ENCODE peak calls at places on chromosomes 12 and 14, in four cellular contexts. One of them, this sample, is unnamed. For H3K9me1, the result is how much of the 10 kb centered on the place peaks cover.

GRCh38 chr12:122190842-122191668 is 8.1 kb downstream of the LRRC43 start:
- DNase-seq in IMR-90: peak
- DNase-seq in endothelial cell of umbilical vein: peak
- DNase-seq in K562: peak
- DNase-seq in this sample: no peak

GRCh38 chr12:42691991-42692557 is 102.5 kb upstream of the PRICKLE1 start:
- DNase-seq in IMR-90: no peak
- DNase-seq in endothelial cell of umbilical vein: no peak
- DNase-seq in K562: no peak
- DNase-seq in this sample: no peak

GRCh38 chr12:96211989-96212388 is 17.8 kb downstream of the ELK3 start:
- DNase-seq in IMR-90: no peak
- DNase-seq in endothelial cell of umbilical vein: peak
- DNase-seq in K562: no peak
- DNase-seq in this sample: no peak

GRCh38 chr12:127260959-127261358 is 1006.0 kb upstream of the TMEM132C start:
- DNase-seq in IMR-90: peak
- DNase-seq in endothelial cell of umbilical vein: no peak
- DNase-seq in K562: no peak
- DNase-seq in this sample: no peak

GRCh38 chr14:55354500-55354899 is 57.1 kb downstream of the ATG14 start:
- DNase-seq in IMR-90: peak
- DNase-seq in endothelial cell of umbilical vein: peak
- DNase-seq in K562: peak
- DNase-seq in this sample: no peak

GRCh38 chr14:52447236-52447635 is 105.1 kb downstream of the TXNDC16 start:
- DNase-seq in IMR-90: no peak
- DNase-seq in endothelial cell of umbilical vein: no peak
- DNase-seq in K562: no peak
- DNase-seq in this sample: no peak

GRCh38 chr12:92470608-92471021 is 232.2 kb upstream of the PLEKHG7 start:
- DNase-seq in IMR-90: peak
- DNase-seq in endothelial cell of umbilical vein: no peak
- DNase-seq in K562: no peak
- DNase-seq in this sample: no peak

GRCh38 chr12:74076918-74077317 is 460.7 kb upstream of the ATXN7L3B start:
- DNase-seq in IMR-90: no peak
- DNase-seq in endothelial cell of umbilical vein: no peak
- DNase-seq in K562: no peak
- DNase-seq in this sample: no peak

GRCh38 chr12:56127485-56127887 is 581 bp upstream of the ESYT1 start:
- DNase-seq in IMR-90: no peak
- DNase-seq in endothelial cell of umbilical vein: no peak
- DNase-seq in K562: no peak
- DNase-seq in this sample: no peak

GRCh38 chr12:92036771-92037453 is 108.7 kb downstream of the BTG1 start:
- DNase-seq in IMR-90: peak
- DNase-seq in endothelial cell of umbilical vein: no peak
- DNase-seq in K562: no peak
- DNase-seq in this sample: no peak

GRCh38 chr12:57838594-57839302 is 7.8 kb downstream of the CTDSP2 start:
- DNase-seq in IMR-90: peak
- DNase-seq in endothelial cell of umbilical vein: peak
- DNase-seq in K562: no peak
- DNase-seq in this sample: no peak

GRCh38 chr12:85057370-85057963 is 21.3 kb downstream of the LRRIQ1 start:
- DNase-seq in IMR-90: peak
- DNase-seq in endothelial cell of umbilical vein: peak
- DNase-seq in K562: peak
- DNase-seq in this sample: no peak

GRCh38 chr14:51442513-51443175 is 202.6 kb downstream of the TMX1 start:
- DNase-seq in IMR-90: peak
- DNase-seq in endothelial cell of umbilical vein: peak
- DNase-seq in K562: no peak
- DNase-seq in this sample: peak

DNA sequence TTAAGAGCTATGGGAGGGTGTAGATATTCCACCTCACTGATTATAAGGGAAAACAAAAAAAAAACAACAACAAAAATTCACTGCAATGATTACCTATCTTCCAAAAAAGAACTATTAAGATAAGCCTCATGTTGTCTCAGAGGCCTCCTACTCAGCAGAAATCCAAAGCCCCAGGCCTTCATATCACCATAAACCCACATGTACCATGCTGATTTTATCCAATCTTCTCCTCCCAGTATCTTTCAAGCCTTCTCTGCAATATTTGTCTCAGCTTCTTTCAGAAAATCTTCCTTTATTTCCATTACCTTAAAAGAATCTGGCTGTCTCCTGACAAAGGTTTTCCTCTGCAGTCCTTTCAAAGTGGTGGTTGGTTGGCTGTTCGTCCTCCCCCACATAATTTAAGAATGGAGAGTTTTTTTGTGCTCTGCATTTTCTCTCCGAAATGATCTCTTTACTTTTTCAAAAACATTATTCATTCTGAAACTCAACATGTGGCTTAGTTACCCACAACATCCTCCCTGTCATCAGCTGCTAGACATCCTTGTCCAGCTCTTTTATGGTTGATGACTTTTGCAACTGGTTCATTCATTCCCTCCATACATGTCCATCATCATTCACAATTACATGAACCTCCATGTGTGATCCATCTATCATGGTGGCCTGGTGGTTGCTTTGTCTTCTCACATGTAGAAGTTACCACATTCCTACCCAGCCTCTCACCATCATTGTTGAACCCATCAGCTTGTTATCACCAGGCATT is 2.9 kb upstream of the EPYC start:
- DNase-seq in IMR-90: no peak
- DNase-seq in endothelial cell of umbilical vein: no peak
- DNase-seq in K562: no peak
- DNase-seq in this sample: no peak
- H3K9me1 ChIP-seq in IMR-90: under half
- H3K9me1 ChIP-seq in endothelial cell of umbilical vein: under half
- H3K9me1 ChIP-seq in K562: under half
- H3K9me1 ChIP-seq in this sample: under half

DNA sequence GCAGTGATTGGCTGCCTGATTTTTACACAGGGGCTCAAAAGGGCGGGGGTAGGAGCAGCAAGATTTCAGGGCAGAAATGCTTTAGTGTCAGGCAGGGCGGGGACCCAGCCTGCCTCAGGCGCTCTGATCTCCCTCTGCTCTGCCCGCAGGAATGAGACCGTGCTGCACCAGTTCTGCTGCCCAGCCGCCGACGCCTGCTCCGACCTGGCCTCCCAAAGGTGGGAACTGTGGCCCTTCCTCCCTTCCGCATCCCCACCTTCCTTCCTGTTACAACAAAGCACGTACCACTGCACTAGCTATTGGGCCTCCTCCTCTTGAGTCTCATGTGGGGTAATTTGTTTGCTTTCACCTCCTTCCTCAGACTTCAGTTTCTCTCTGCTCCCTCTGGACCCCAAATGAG is 32.4 kb downstream of the IQSEC3 start:
- DNase-seq in IMR-90: no peak
- DNase-seq in endothelial cell of umbilical vein: no peak
- DNase-seq in K562: no peak
- DNase-seq in this sample: no peak
- H3K4me2 ChIP-seq in IMR-90: peak
- H3K4me2 ChIP-seq in endothelial cell of umbilical vein: no peak
- H3K4me2 ChIP-seq in K562: peak
- H3K4me2 ChIP-seq in this sample: no peak

DNA sequence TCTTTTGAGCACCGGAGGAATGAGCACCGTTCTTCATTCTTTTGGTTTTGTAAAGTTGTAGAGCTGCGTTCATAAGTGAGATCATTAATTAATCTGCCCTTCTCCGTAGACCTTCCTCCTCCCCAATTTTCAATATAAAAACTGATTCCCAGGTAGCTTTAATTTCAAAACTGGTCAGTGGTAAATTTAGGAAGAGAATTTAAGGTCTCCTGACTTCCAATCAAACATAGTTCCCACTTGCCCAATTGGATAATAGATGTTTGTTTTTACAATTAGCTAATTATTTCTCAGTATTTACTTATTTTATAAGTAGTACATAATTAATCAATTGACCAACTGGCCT is 27.2 kb upstream of the YBX3 start:
- DNase-seq in IMR-90: no peak
- DNase-seq in endothelial cell of umbilical vein: no peak
- DNase-seq in K562: no peak
- DNase-seq in this sample: no peak
- H3K4me3 ChIP-seq in IMR-90: no peak
- H3K4me3 ChIP-seq in endothelial cell of umbilical vein: no peak
- H3K4me3 ChIP-seq in K562: no peak
- H3K4me3 ChIP-seq in this sample: no peak

DNA sequence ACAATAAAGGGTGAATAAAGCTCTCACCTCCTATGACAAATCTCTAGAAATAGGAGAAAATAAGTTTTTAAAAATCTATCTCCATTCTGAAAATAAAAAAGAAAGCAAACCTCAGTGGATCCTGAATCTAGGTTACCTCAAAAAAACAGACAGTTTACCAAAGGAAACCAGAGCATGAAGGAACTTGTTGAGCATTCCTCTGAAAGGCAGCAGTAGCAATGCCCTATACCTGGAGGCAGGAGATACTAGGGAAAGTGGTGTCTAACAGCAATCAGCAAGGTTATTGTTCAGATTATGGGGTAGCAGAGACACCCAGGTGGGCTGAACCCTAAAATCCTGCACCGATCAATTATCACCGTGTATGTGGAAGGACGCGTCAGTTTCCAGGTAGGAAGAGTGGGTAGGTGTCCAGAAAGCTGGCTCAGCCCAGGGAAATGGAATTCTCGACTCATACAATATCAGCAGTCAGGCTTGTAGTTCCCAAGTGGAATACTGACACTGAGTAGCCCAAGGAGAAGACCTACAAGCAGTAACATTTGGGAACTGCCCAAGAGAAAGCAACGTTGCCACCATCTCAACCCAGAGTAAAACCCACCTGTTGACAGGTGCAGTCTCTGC is 128.3 kb downstream of the ST8SIA1 start:
- DNase-seq in IMR-90: no peak
- DNase-seq in endothelial cell of umbilical vein: no peak
- DNase-seq in K562: no peak
- DNase-seq in this sample: no peak
- H3K9me1 ChIP-seq in IMR-90: under half
- H3K9me1 ChIP-seq in endothelial cell of umbilical vein: under half
- H3K9me1 ChIP-seq in K562: under half
- H3K9me1 ChIP-seq in this sample: under half

GRCh38 chr12:59076611-59077010 is 156.3 kb upstream of the LRIG3 start:
- DNase-seq in IMR-90: no peak
- DNase-seq in endothelial cell of umbilical vein: peak
- DNase-seq in K562: no peak
- DNase-seq in this sample: no peak

GRCh38 chr12:59075968-59076367 is 155.7 kb upstream of the LRIG3 start:
- DNase-seq in IMR-90: no peak
- DNase-seq in endothelial cell of umbilical vein: peak
- DNase-seq in K562: no peak
- DNase-seq in this sample: no peak

GRCh38 chr12:59078027-59078426 is 157.7 kb upstream of the LRIG3 start:
- DNase-seq in IMR-90: no peak
- DNase-seq in endothelial cell of umbilical vein: no peak
- DNase-seq in K562: no peak
- DNase-seq in this sample: no peak

GRCh38 chr12:59079029-59079428 is 158.7 kb upstream of the LRIG3 start:
- DNase-seq in IMR-90: no peak
- DNase-seq in endothelial cell of umbilical vein: no peak
- DNase-seq in K562: no peak
- DNase-seq in this sample: no peak

DNA sequence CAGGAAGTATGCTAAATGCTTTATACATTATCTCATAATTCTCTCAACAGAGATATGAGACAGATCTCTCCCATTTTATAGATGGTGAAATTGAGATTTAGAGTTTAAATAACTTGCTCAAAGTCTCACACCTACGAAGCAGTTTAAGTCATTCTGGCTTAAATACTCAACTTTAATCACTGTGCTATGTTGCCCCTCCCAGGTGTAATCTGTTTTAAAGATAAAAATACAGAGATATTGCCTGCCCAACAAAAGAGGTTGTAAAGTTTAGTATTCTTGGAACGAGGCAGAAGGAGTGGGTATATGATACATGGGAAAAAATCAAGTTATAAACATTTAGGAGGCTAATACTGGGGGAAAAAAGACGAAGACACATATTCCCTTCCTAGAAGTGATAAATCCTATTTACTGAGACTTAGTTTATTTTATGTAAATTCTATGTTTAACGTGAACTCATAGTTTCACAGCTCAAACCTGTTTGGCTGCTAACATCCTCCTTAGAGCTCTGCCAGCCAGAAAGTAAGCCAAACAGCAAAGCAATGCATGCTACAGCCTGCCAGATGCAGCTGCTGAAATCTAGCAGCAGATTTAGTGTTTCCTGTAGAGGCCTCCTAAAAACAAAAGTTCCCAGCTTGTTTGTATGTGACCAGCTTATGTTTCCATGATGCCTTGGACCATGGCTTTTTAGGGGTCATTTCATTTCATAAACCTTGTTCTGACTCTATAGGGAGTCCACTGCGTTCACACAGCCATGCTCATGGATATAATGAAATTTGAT is 157.0 kb upstream of the LRIG3 start:
- DNase-seq in IMR-90: peak
- DNase-seq in endothelial cell of umbilical vein: peak
- DNase-seq in K562: no peak
- DNase-seq in this sample: no peak
- H3K4me2 ChIP-seq in IMR-90: no peak
- H3K4me2 ChIP-seq in endothelial cell of umbilical vein: peak
- H3K4me2 ChIP-seq in K562: no peak
- H3K4me2 ChIP-seq in this sample: peak

This sample was measured in keratinocyte.